ENCODE peak calls at places on chromosome 1, in seven cellular contexts. G, K, T, O, D, F and W are unnamed samples.
A peak's percentile ranks its signal among the peaks of the same experiment; 100 is the strongest.

GRCh38 chr1:208178091-208178529 is 66.1 kb downstream of the PLXNA2 start:
- DNase-seq in G (no peak), T (no peak), F (no peak), K (peak; percentile 23), D (no peak), O (peak; percentile 39), W (peak; percentile 31)

GRCh38 chr1:91806777-91807700 is 78.9 kb downstream of the TGFBR3 start:
- DNase-seq in D (no peak), K (no peak), G (no peak), O (peak; percentile 70), T (no peak), F (peak; percentile 60), W (no peak)

GRCh38 chr1:204889681-204890373 is 19.2 kb downstream of the NFASC start:
- DNase-seq in G (peak; percentile 63), O (peak; percentile 31), F (no peak), K (peak; percentile 61), T (no peak), D (no peak), W (no peak)

GRCh38 chr1:23561813-23562100 is 2.5 kb upstream of the ID3 start:
- DNase-seq in T (no peak), K (no peak), D (peak; percentile 35), G (no peak), F (no peak), O (peak; percentile 63), W (no peak)

GRCh38 chr1:226520640-226521355 is 27.8 kb upstream of the STUM start:
- DNase-seq in F (no peak), D (no peak), O (no peak), T (no peak), G (no peak), K (no peak), W (no peak)

GRCh38 chr1:10891081-10891480 is 94.6 kb upstream of the CASZ1 start:
- DNase-seq in F (no peak), D (peak; percentile 27), K (no peak), T (no peak), O (no peak), G (no peak), W (no peak)

GRCh38 chr1:58815069-58815679 is 31.3 kb upstream of the JUN start:
- DNase-seq in T (peak; percentile 45), D (peak; percentile 95), O (peak; percentile 100), G (peak; percentile 94), K (no peak), F (peak; percentile 70), W (no peak)

GRCh38 chr1:202405928-202406327 is 57.4 kb downstream of the PPP1R12B start:
- DNase-seq in D (no peak), G (no peak), O (no peak), T (no peak), K (no peak), F (no peak), W (peak; percentile 62)

GRCh38 chr1:19169642-19170041 is 40.4 kb downstream of the UBR4 start:
- DNase-seq in F (peak; percentile 33), G (no peak), K (no peak), T (no peak), O (peak; percentile 60), D (no peak), W (no peak)

GRCh38 chr1:206693029-206693428 is 8.3 kb downstream of the MAPKAPK2 start:
- DNase-seq in G (peak; percentile 93), O (peak; percentile 91), T (no peak), F (peak; percentile 73), K (no peak), D (peak; percentile 45), W (no peak)

GRCh38 chr1:50970508-50970885 is 452 bp downstream of the CDKN2C start:
- DNase-seq in T (no peak), G (no peak), F (no peak), O (no peak), D (no peak), K (no peak), W (no peak)

GRCh38 chr1:174788981-174789380 is 210.8 kb upstream of the CACYBP start:
- DNase-seq in D (peak; percentile 59), K (no peak), O (peak; percentile 96), F (peak; percentile 84), T (no peak), G (no peak), W (no peak)

GRCh38 chr1:40988280-40988679 is 8.8 kb downstream of the CTPS1 start:
- DNase-seq in O (no peak), D (no peak), F (no peak), K (no peak), G (no peak), T (no peak), W (no peak)

GRCh38 chr1:221292652-221293051 is 413.4 kb downstream of the HLX start:
- DNase-seq in F (no peak), D (no peak), K (no peak), T (no peak), G (no peak), O (no peak), W (no peak)

GRCh38 chr1:214637722-214638473 is 34.9 kb downstream of the CENPF start:
- DNase-seq in G (no peak), F (peak; percentile 65), K (no peak), T (peak; percentile 44), D (peak; percentile 29), O (peak; percentile 50), W (peak; percentile 29)